ENCODE peak calls at places on chromosomes 2 and 18, in six cellular contexts. One of them, this sample, is unnamed.

GRCh38 chr2:198630384-198630783 is 826.0 kb downstream of the PLCL1 start:
- DNase-seq in PC-3: no peak
- DNase-seq in SK-N-SH: no peak
- DNase-seq in GM23248: peak
- DNase-seq in neural progenitor cell: no peak
- DNase-seq in OCI-LY7: no peak
- DNase-seq in this sample: no peak

GRCh38 chr2:147789720-147790119 is 55.1 kb upstream of the ACVR2A start:
- DNase-seq in neural progenitor cell: no peak
- DNase-seq in GM23248: peak
- DNase-seq in SK-N-SH: no peak
- DNase-seq in PC-3: peak
- DNase-seq in OCI-LY7: no peak
- DNase-seq in this sample: no peak

GRCh38 chr2:229252280-229252679 is 18.8 kb downstream of the PID1 start:
- DNase-seq in SK-N-SH: no peak
- DNase-seq in GM23248: no peak
- DNase-seq in neural progenitor cell: no peak
- DNase-seq in OCI-LY7: no peak
- DNase-seq in PC-3: no peak
- DNase-seq in this sample: no peak

GRCh38 chr2:69704446-69704845 is 37.5 kb upstream of the ANXA4 start:
- DNase-seq in OCI-LY7: no peak
- DNase-seq in SK-N-SH: no peak
- DNase-seq in GM23248: no peak
- DNase-seq in PC-3: no peak
- DNase-seq in neural progenitor cell: no peak
- DNase-seq in this sample: no peak

GRCh38 chr2:181656450-181657261 is at the start of gene CERKL:
- DNase-seq in neural progenitor cell: peak
- DNase-seq in SK-N-SH: peak
- DNase-seq in PC-3: peak
- DNase-seq in GM23248: peak
- DNase-seq in OCI-LY7: no peak
- DNase-seq in this sample: peak

GRCh38 chr2:513981-514706 is 163.1 kb downstream of the TMEM18 start:
- DNase-seq in GM23248: no peak
- DNase-seq in SK-N-SH: no peak
- DNase-seq in OCI-LY7: no peak
- DNase-seq in PC-3: no peak
- DNase-seq in neural progenitor cell: peak
- DNase-seq in this sample: no peak

GRCh38 chr2:102181919-102182635 is 4.7 kb upstream of the IL1RL2 start:
- DNase-seq in GM23248: no peak
- DNase-seq in PC-3: no peak
- DNase-seq in OCI-LY7: no peak
- DNase-seq in neural progenitor cell: no peak
- DNase-seq in SK-N-SH: no peak
- DNase-seq in this sample: no peak

GRCh38 chr2:105858868-105859693 is 114.4 kb downstream of the NCK2 start:
- DNase-seq in OCI-LY7: no peak
- DNase-seq in neural progenitor cell: no peak
- DNase-seq in PC-3: peak
- DNase-seq in GM23248: no peak
- DNase-seq in SK-N-SH: no peak
- DNase-seq in this sample: no peak

GRCh38 chr18:75358928-75359327 is 68.6 kb downstream of the SMIM21 start:
- DNase-seq in PC-3: no peak
- DNase-seq in OCI-LY7: no peak
- DNase-seq in neural progenitor cell: no peak
- DNase-seq in GM23248: no peak
- DNase-seq in SK-N-SH: no peak
- DNase-seq in this sample: no peak

GRCh38 chr2:121969155-121969554 is 213.7 kb downstream of the TSN start:
- DNase-seq in SK-N-SH: no peak
- DNase-seq in PC-3: no peak
- DNase-seq in OCI-LY7: no peak
- DNase-seq in neural progenitor cell: no peak
- DNase-seq in GM23248: peak
- DNase-seq in this sample: no peak

GRCh38 chr2:27162151-27163121 is 13.6 kb downstream of the TCF23 start:
- DNase-seq in GM23248: peak
- DNase-seq in OCI-LY7: no peak
- DNase-seq in PC-3: no peak
- DNase-seq in neural progenitor cell: no peak
- DNase-seq in SK-N-SH: no peak
- DNase-seq in this sample: no peak

GRCh38 chr2:75007819-75008218 is 49.4 kb downstream of the POLE4 start:
- DNase-seq in neural progenitor cell: no peak
- DNase-seq in PC-3: no peak
- DNase-seq in GM23248: no peak
- DNase-seq in OCI-LY7: no peak
- DNase-seq in SK-N-SH: no peak
- DNase-seq in this sample: no peak

GRCh38 chr2:208515099-208515498 is 108.5 kb downstream of the PTH2R start:
- DNase-seq in OCI-LY7: no peak
- DNase-seq in SK-N-SH: no peak
- DNase-seq in GM23248: no peak
- DNase-seq in PC-3: no peak
- DNase-seq in neural progenitor cell: no peak
- DNase-seq in this sample: no peak

GRCh38 chr2:46549159-46549902 is 70.0 kb downstream of the TMEM247 start:
- DNase-seq in SK-N-SH: no peak
- DNase-seq in neural progenitor cell: no peak
- DNase-seq in PC-3: no peak
- DNase-seq in GM23248: no peak
- DNase-seq in OCI-LY7: no peak
- DNase-seq in this sample: no peak

GRCh38 chr2:9087151-9087681 is 83.7 kb upstream of the MBOAT2 start:
- DNase-seq in OCI-LY7: no peak
- DNase-seq in GM23248: peak
- DNase-seq in neural progenitor cell: no peak
- DNase-seq in PC-3: no peak
- DNase-seq in SK-N-SH: no peak
- DNase-seq in this sample: no peak

GRCh38 chr18:56709463-56709862 is 58.3 kb downstream of the WDR7 start:
- DNase-seq in SK-N-SH: peak
- DNase-seq in GM23248: peak
- DNase-seq in PC-3: peak
- DNase-seq in OCI-LY7: peak
- DNase-seq in neural progenitor cell: no peak
- DNase-seq in this sample: peak

GRCh38 chr2:64797881-64798590 is 144.3 kb upstream of the SERTAD2 start:
- DNase-seq in GM23248: no peak
- DNase-seq in PC-3: peak
- DNase-seq in SK-N-SH: no peak
- DNase-seq in neural progenitor cell: no peak
- DNase-seq in OCI-LY7: no peak
- DNase-seq in this sample: no peak

GRCh38 chr2:43317680-43318079 is 91.3 kb upstream of the ZFP36L2 start:
- DNase-seq in SK-N-SH: no peak
- DNase-seq in OCI-LY7: no peak
- DNase-seq in GM23248: no peak
- DNase-seq in neural progenitor cell: no peak
- DNase-seq in PC-3: peak
- DNase-seq in this sample: no peak

GRCh38 chr2:43317194-43317593 is 90.8 kb upstream of the ZFP36L2 start:
- DNase-seq in GM23248: no peak
- DNase-seq in neural progenitor cell: no peak
- DNase-seq in SK-N-SH: no peak
- DNase-seq in OCI-LY7: no peak
- DNase-seq in PC-3: no peak
- DNase-seq in this sample: no peak

GRCh38 chr2:43321446-43321845 is 95.0 kb upstream of the ZFP36L2 start:
- DNase-seq in PC-3: no peak
- DNase-seq in SK-N-SH: no peak
- DNase-seq in GM23248: no peak
- DNase-seq in OCI-LY7: no peak
- DNase-seq in neural progenitor cell: no peak
- DNase-seq in this sample: no peak

GRCh38 chr2:43318791-43319190 is 92.4 kb upstream of the ZFP36L2 start:
- DNase-seq in SK-N-SH: no peak
- DNase-seq in PC-3: peak
- DNase-seq in neural progenitor cell: no peak
- DNase-seq in GM23248: peak
- DNase-seq in OCI-LY7: no peak
- DNase-seq in this sample: no peak

GRCh38 chr2:43319541-43319940 is 93.1 kb upstream of the ZFP36L2 start:
- DNase-seq in neural progenitor cell: no peak
- DNase-seq in OCI-LY7: no peak
- DNase-seq in PC-3: no peak
- DNase-seq in GM23248: no peak
- DNase-seq in SK-N-SH: peak
- DNase-seq in this sample: no peak
- TF ChIP-seq EZH2phosphoT487 in neural progenitor cell: no peak
- TF ChIP-seq EZH2phosphoT487 in OCI-LY7: no peak
- TF ChIP-seq EZH2phosphoT487 in PC-3: no peak
- TF ChIP-seq EZH2phosphoT487 in GM23248: no peak
- TF ChIP-seq EZH2phosphoT487 in SK-N-SH: no peak
- TF ChIP-seq EZH2phosphoT487 in this sample: no peak

DNA sequence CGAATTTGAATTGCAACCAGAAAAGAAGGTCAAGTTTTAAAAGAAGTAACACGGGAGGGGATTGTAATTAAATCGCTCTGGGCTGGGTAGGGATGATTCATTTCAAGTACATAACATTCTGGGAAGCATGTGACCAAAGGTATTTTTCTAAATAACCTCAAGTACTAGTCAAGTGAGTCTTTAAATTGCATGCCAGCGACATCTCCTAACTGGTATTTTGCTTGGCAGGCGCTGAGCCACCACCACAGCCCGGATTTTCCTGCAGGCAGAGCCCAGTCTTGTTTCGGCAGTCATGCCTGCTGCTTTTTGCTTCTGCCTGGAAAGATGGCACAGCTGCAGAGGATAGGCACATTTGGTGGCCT is 33.7 kb upstream of the NPAS2 start:
- DNase-seq in PC-3: peak
- DNase-seq in GM23248: peak
- DNase-seq in neural progenitor cell: no peak
- DNase-seq in OCI-LY7: no peak
- DNase-seq in SK-N-SH: no peak
- DNase-seq in this sample: no peak
- H3K4me3 ChIP-seq in PC-3: peak
- H3K4me3 ChIP-seq in GM23248: no peak
- H3K4me3 ChIP-seq in neural progenitor cell: no peak
- H3K4me3 ChIP-seq in OCI-LY7: no peak
- H3K4me3 ChIP-seq in SK-N-SH: peak
- H3K4me3 ChIP-seq in this sample: no peak

GRCh38 chr2:174963437-174964400 is 41.5 kb downstream of the CHN1 start:
- DNase-seq in SK-N-SH: no peak
- DNase-seq in PC-3: no peak
- DNase-seq in GM23248: no peak
- DNase-seq in OCI-LY7: peak
- DNase-seq in neural progenitor cell: no peak
- DNase-seq in this sample: no peak
- H2AFZ ChIP-seq in SK-N-SH: no peak
- H2AFZ ChIP-seq in PC-3: no peak
- H2AFZ ChIP-seq in GM23248: peak
- H2AFZ ChIP-seq in OCI-LY7: no peak
- H2AFZ ChIP-seq in neural progenitor cell: no peak
- H2AFZ ChIP-seq in this sample: no peak

GRCh38 chr18:22488554-22488953 is 70.8 kb upstream of the CTAGE1 start:
- DNase-seq in SK-N-SH: no peak
- DNase-seq in PC-3: no peak
- DNase-seq in GM23248: peak
- DNase-seq in neural progenitor cell: no peak
- DNase-seq in OCI-LY7: no peak
- DNase-seq in this sample: no peak

GRCh38 chr18:22490429-22490846 is 72.7 kb upstream of the CTAGE1 start:
- DNase-seq in PC-3: no peak
- DNase-seq in neural progenitor cell: no peak
- DNase-seq in OCI-LY7: no peak
- DNase-seq in GM23248: no peak
- DNase-seq in SK-N-SH: no peak
- DNase-seq in this sample: peak

GRCh38 chr18:22486667-22487066 is 69.0 kb upstream of the CTAGE1 start:
- DNase-seq in neural progenitor cell: no peak
- DNase-seq in OCI-LY7: no peak
- DNase-seq in PC-3: no peak
- DNase-seq in SK-N-SH: no peak
- DNase-seq in GM23248: no peak
- DNase-seq in this sample: no peak

GRCh38 chr18:22493255-22493654 is 75.5 kb upstream of the CTAGE1 start:
- DNase-seq in GM23248: no peak
- DNase-seq in SK-N-SH: no peak
- DNase-seq in OCI-LY7: no peak
- DNase-seq in PC-3: no peak
- DNase-seq in neural progenitor cell: no peak
- DNase-seq in this sample: no peak

GRCh38 chr18:22489694-22490093 is 72.0 kb upstream of the CTAGE1 start:
- DNase-seq in SK-N-SH: no peak
- DNase-seq in GM23248: peak
- DNase-seq in PC-3: peak
- DNase-seq in neural progenitor cell: no peak
- DNase-seq in OCI-LY7: no peak
- DNase-seq in this sample: no peak
- TF ChIP-seq EZH2phosphoT487 in SK-N-SH: no peak
- TF ChIP-seq EZH2phosphoT487 in GM23248: no peak
- TF ChIP-seq EZH2phosphoT487 in PC-3: no peak
- TF ChIP-seq EZH2phosphoT487 in neural progenitor cell: no peak
- TF ChIP-seq EZH2phosphoT487 in OCI-LY7: no peak
- TF ChIP-seq EZH2phosphoT487 in this sample: no peak

DNA sequence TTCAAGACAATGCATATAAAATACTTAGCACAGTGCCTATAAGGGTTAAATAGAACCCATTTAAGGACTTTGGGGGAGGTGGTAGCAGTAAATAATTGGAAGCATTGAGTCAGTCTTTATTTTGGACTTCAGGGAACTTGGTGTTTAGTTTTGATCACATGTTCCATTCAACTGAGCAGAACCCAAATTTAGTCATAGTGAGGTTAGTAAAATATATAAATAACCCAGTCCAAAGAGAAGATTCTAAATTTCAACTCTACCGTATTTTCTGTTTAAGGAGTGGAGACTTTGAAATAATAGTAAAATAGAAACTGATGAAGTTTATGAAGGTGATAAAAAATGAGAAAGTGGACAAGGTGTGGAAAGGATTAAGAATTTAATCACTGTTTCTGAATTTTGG is 19.7 kb downstream of the TWSG1 start:
- DNase-seq in neural progenitor cell: no peak
- DNase-seq in SK-N-SH: no peak
- DNase-seq in GM23248: peak
- DNase-seq in OCI-LY7: no peak
- DNase-seq in PC-3: no peak
- DNase-seq in this sample: no peak
- H3K4me3 ChIP-seq in neural progenitor cell: no peak
- H3K4me3 ChIP-seq in SK-N-SH: no peak
- H3K4me3 ChIP-seq in GM23248: no peak
- H3K4me3 ChIP-seq in OCI-LY7: no peak
- H3K4me3 ChIP-seq in PC-3: no peak
- H3K4me3 ChIP-seq in this sample: no peak

This sample was measured in GM23338.